ENCODE peak calls at places on chromosome 11, in five cellular contexts. One of them, this sample, is unnamed. For H3K9me3, the result is how much of the 10 kb centered on the place peaks cover.

GRCh38 chr11:15053201-15053685 is 20.1 kb upstream of the CALCB start:
- DNase-seq in H1: no peak
- DNase-seq in HAP-1: no peak
- DNase-seq in cardiac muscle cell: no peak
- DNase-seq in suprapubic skin: no peak
- DNase-seq in this sample: no peak

GRCh38 chr11:46472662-46472994 is 81.1 kb upstream of the CHRM4 start:
- DNase-seq in suprapubic skin: no peak
- DNase-seq in cardiac muscle cell: peak
- DNase-seq in H1: no peak
- DNase-seq in HAP-1: no peak
- DNase-seq in this sample: no peak

GRCh38 chr11:22690891-22691290 is 24.5 kb downstream of the GAS2 start:
- DNase-seq in cardiac muscle cell: no peak
- DNase-seq in H1: no peak
- DNase-seq in HAP-1: no peak
- DNase-seq in suprapubic skin: no peak
- DNase-seq in this sample: no peak

GRCh38 chr11:126592496-126593410 is 237.3 kb downstream of the ST3GAL4 start:
- DNase-seq in suprapubic skin: no peak
- DNase-seq in H1: no peak
- DNase-seq in HAP-1: peak
- DNase-seq in cardiac muscle cell: no peak
- DNase-seq in this sample: no peak

GRCh38 chr11:111148953-111149352 is 96.6 kb upstream of the POU2AF2 start:
- DNase-seq in suprapubic skin: no peak
- DNase-seq in cardiac muscle cell: no peak
- DNase-seq in HAP-1: no peak
- DNase-seq in H1: no peak
- DNase-seq in this sample: no peak

GRCh38 chr11:60625262-60625661 is 74.2 kb upstream of the MS4A8 start:
- DNase-seq in suprapubic skin: no peak
- DNase-seq in HAP-1: peak
- DNase-seq in H1: peak
- DNase-seq in cardiac muscle cell: peak
- DNase-seq in this sample: no peak

GRCh38 chr11:61472868-61473267 is 35.7 kb upstream of the LRRC10B start:
- DNase-seq in cardiac muscle cell: no peak
- DNase-seq in HAP-1: no peak
- DNase-seq in suprapubic skin: no peak
- DNase-seq in H1: no peak
- DNase-seq in this sample: no peak

GRCh38 chr11:14748093-14748492 is 104.5 kb downstream of the PDE3B start:
- DNase-seq in H1: no peak
- DNase-seq in cardiac muscle cell: no peak
- DNase-seq in HAP-1: no peak
- DNase-seq in suprapubic skin: no peak
- DNase-seq in this sample: no peak

GRCh38 chr11:19557720-19558140 is 154.9 kb upstream of the NAV2 start:
- DNase-seq in cardiac muscle cell: peak
- DNase-seq in HAP-1: peak
- DNase-seq in suprapubic skin: peak
- DNase-seq in H1: peak
- DNase-seq in this sample: peak

GRCh38 chr11:96152623-96153022 is 190.4 kb downstream of the MAML2 start:
- DNase-seq in H1: no peak
- DNase-seq in cardiac muscle cell: no peak
- DNase-seq in HAP-1: no peak
- DNase-seq in suprapubic skin: no peak
- DNase-seq in this sample: no peak

GRCh38 chr11:3357302-3357701 is 21.6 kb downstream of the ZNF195 start:
- DNase-seq in HAP-1: no peak
- DNase-seq in cardiac muscle cell: no peak
- DNase-seq in H1: no peak
- DNase-seq in suprapubic skin: no peak
- DNase-seq in this sample: no peak
- H3K9me3 ChIP-seq in HAP-1: under half
- H3K9me3 ChIP-seq in cardiac muscle cell: under half
- H3K9me3 ChIP-seq in H1: half or more
- H3K9me3 ChIP-seq in suprapubic skin: under half
- H3K9me3 ChIP-seq in this sample: half or more

DNA sequence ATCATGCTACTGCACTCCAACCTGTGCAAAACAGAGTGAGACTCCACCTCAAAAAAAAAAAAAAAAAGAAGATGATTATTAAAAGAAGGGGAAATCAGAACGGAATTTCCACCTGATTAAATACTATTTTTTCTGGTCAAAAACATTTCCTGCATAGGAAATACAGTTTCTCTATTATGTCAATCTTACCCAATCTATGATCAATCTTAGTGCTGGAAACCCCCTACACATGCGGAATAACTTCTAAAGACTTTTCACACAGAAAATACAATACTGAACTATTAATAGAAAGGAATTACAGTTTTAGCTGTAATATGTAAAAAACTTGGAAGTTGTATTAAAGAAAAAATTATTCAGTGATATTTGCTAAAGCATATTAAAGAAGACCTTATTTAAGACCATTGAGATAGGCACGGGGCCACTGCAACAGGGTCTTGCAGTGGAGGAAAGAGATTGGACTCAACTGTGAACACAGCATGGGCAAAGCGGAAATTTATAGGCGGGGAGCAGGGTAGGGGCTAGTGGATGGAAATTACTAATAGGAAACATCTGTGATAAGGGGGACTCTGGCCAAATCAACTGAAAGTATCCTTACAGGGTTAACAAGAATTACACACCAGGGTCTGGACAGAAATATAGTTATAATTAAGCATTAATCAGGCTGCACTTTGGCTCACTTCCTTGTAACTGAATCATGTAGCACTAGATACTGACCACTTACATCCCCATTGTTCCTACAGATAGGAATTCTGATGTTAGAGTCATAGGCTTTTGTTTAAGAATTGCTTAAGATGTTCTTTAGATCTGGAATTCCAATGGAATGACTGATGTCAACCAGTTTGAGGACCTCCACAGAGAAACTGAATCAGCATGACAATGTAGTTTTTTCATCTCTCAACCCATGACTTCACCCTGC is 411.5 kb upstream of the DDI1 start:
- DNase-seq in cardiac muscle cell: no peak
- DNase-seq in HAP-1: peak
- DNase-seq in H1: no peak
- DNase-seq in suprapubic skin: no peak
- DNase-seq in this sample: no peak
- H3K9me3 ChIP-seq in cardiac muscle cell: under half
- H3K9me3 ChIP-seq in HAP-1: under half
- H3K9me3 ChIP-seq in H1: under half
- H3K9me3 ChIP-seq in suprapubic skin: under half
- H3K9me3 ChIP-seq in this sample: under half

GRCh38 chr11:94217705-94218104 is 86.7 kb upstream of the IZUMO1R start:
- DNase-seq in HAP-1: no peak
- DNase-seq in suprapubic skin: no peak
- DNase-seq in H1: no peak
- DNase-seq in cardiac muscle cell: no peak
- DNase-seq in this sample: no peak
- H3K9me3 ChIP-seq in HAP-1: under half
- H3K9me3 ChIP-seq in suprapubic skin: under half
- H3K9me3 ChIP-seq in H1: under half
- H3K9me3 ChIP-seq in cardiac muscle cell: under half
- H3K9me3 ChIP-seq in this sample: under half

GRCh38 chr11:134380229-134380628 is 31.8 kb downstream of the B3GAT1 start:
- DNase-seq in suprapubic skin: no peak
- DNase-seq in H1: no peak
- DNase-seq in cardiac muscle cell: no peak
- DNase-seq in HAP-1: no peak
- DNase-seq in this sample: no peak
- H3K9me3 ChIP-seq in suprapubic skin: under half
- H3K9me3 ChIP-seq in H1: under half
- H3K9me3 ChIP-seq in cardiac muscle cell: under half
- H3K9me3 ChIP-seq in HAP-1: under half
- H3K9me3 ChIP-seq in this sample: under half

GRCh38 chr11:70040869-70041501 is 37.1 kb upstream of the ANO1 start:
- DNase-seq in HAP-1: no peak
- DNase-seq in suprapubic skin: no peak
- DNase-seq in cardiac muscle cell: no peak
- DNase-seq in H1: no peak
- DNase-seq in this sample: no peak
- H3K9me3 ChIP-seq in HAP-1: under half
- H3K9me3 ChIP-seq in suprapubic skin: under half
- H3K9me3 ChIP-seq in cardiac muscle cell: under half
- H3K9me3 ChIP-seq in H1: under half
- H3K9me3 ChIP-seq in this sample: under half

GRCh38 chr11:71202598-71202944 is 49.8 kb downstream of the SHANK2 start:
- DNase-seq in cardiac muscle cell: no peak
- DNase-seq in suprapubic skin: no peak
- DNase-seq in H1: no peak
- DNase-seq in HAP-1: no peak
- DNase-seq in this sample: no peak

GRCh38 chr11:71204294-71204693 is 48.1 kb downstream of the SHANK2 start:
- DNase-seq in H1: no peak
- DNase-seq in suprapubic skin: no peak
- DNase-seq in HAP-1: no peak
- DNase-seq in cardiac muscle cell: no peak
- DNase-seq in this sample: no peak

GRCh38 chr11:71204748-71205664 is 47.4 kb downstream of the SHANK2 start:
- DNase-seq in suprapubic skin: no peak
- DNase-seq in HAP-1: no peak
- DNase-seq in H1: no peak
- DNase-seq in cardiac muscle cell: no peak
- DNase-seq in this sample: no peak

GRCh38 chr11:71202966-71203365 is 49.4 kb downstream of the SHANK2 start:
- DNase-seq in HAP-1: no peak
- DNase-seq in suprapubic skin: no peak
- DNase-seq in cardiac muscle cell: no peak
- DNase-seq in H1: no peak
- DNase-seq in this sample: no peak

DNA sequence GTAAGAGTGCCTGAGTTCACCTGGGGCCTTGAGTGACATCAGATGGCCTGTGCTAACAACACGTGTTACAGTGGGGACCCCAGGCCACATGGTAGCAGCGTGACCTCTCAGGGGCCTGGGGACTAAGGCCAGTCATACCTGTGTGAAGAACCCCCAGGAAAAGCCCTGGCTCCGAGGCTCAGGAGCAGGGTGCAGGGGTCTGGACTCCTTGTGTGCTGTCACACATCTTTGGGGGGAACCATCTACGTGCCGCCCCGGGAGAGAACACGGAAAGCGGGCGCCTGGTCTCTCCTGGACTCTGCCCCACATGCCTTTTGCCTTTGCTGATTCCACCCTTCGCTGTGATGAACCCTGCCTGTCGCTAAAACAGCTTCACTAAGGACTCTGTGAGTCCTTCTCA is 48.7 kb downstream of the SHANK2 start:
- DNase-seq in HAP-1: no peak
- DNase-seq in suprapubic skin: no peak
- DNase-seq in H1: no peak
- DNase-seq in cardiac muscle cell: no peak
- DNase-seq in this sample: no peak
- H3K9me3 ChIP-seq in HAP-1: under half
- H3K9me3 ChIP-seq in suprapubic skin: under half
- H3K9me3 ChIP-seq in H1: under half
- H3K9me3 ChIP-seq in cardiac muscle cell: under half
- H3K9me3 ChIP-seq in this sample: under half

GRCh38 chr11:1226981-1227550 is 4.2 kb downstream of the MUC5B start:
- DNase-seq in HAP-1: peak
- DNase-seq in suprapubic skin: peak
- DNase-seq in H1: no peak
- DNase-seq in cardiac muscle cell: no peak
- DNase-seq in this sample: no peak
- H3K9me3 ChIP-seq in HAP-1: under half
- H3K9me3 ChIP-seq in suprapubic skin: under half
- H3K9me3 ChIP-seq in H1: under half
- H3K9me3 ChIP-seq in cardiac muscle cell: under half
- H3K9me3 ChIP-seq in this sample: under half

GRCh38 chr11:1211838-1212237 is 11.0 kb upstream of the MUC5B start:
- DNase-seq in suprapubic skin: no peak
- DNase-seq in HAP-1: no peak
- DNase-seq in cardiac muscle cell: no peak
- DNase-seq in H1: no peak
- DNase-seq in this sample: no peak
- H3K9me3 ChIP-seq in suprapubic skin: under half
- H3K9me3 ChIP-seq in HAP-1: under half
- H3K9me3 ChIP-seq in cardiac muscle cell: under half
- H3K9me3 ChIP-seq in H1: under half
- H3K9me3 ChIP-seq in this sample: under half

GRCh38 chr11:2647953-2648352 is 51.8 kb downstream of the KCNQ1OT1 start:
- DNase-seq in suprapubic skin: no peak
- DNase-seq in HAP-1: no peak
- DNase-seq in H1: no peak
- DNase-seq in cardiac muscle cell: no peak
- DNase-seq in this sample: no peak

GRCh38 chr11:2649848-2650247 is 49.9 kb downstream of the KCNQ1OT1 start:
- DNase-seq in cardiac muscle cell: no peak
- DNase-seq in suprapubic skin: no peak
- DNase-seq in H1: no peak
- DNase-seq in HAP-1: no peak
- DNase-seq in this sample: no peak

GRCh38 chr11:2651054-2651617 is 48.7 kb downstream of the KCNQ1OT1 start:
- DNase-seq in cardiac muscle cell: no peak
- DNase-seq in HAP-1: no peak
- DNase-seq in suprapubic skin: no peak
- DNase-seq in H1: no peak
- DNase-seq in this sample: no peak

GRCh38 chr11:2650343-2650867 is 49.4 kb downstream of the KCNQ1OT1 start:
- DNase-seq in HAP-1: no peak
- DNase-seq in cardiac muscle cell: no peak
- DNase-seq in H1: no peak
- DNase-seq in suprapubic skin: no peak
- DNase-seq in this sample: no peak

GRCh38 chr11:2649400-2649799 is 50.4 kb downstream of the KCNQ1OT1 start:
- DNase-seq in cardiac muscle cell: no peak
- DNase-seq in HAP-1: no peak
- DNase-seq in suprapubic skin: no peak
- DNase-seq in H1: no peak
- DNase-seq in this sample: no peak
- H3K9me3 ChIP-seq in cardiac muscle cell: under half
- H3K9me3 ChIP-seq in HAP-1: under half
- H3K9me3 ChIP-seq in suprapubic skin: under half
- H3K9me3 ChIP-seq in H1: half or more
- H3K9me3 ChIP-seq in this sample: under half

GRCh38 chr11:129536338-129536737 is 160.7 kb downstream of the BARX2 start:
- DNase-seq in cardiac muscle cell: no peak
- DNase-seq in H1: no peak
- DNase-seq in HAP-1: no peak
- DNase-seq in suprapubic skin: no peak
- DNase-seq in this sample: no peak
- H3K9me3 ChIP-seq in cardiac muscle cell: under half
- H3K9me3 ChIP-seq in H1: under half
- H3K9me3 ChIP-seq in HAP-1: under half
- H3K9me3 ChIP-seq in suprapubic skin: under half
- H3K9me3 ChIP-seq in this sample: under half

This sample was measured in T-helper 17 cell.